ENCODE peak calls at places on chromosomes 3 and 15, in four cellular contexts. U is A549, Z is GM12878, P is SK-N-SH. N is an unnamed sample.

GRCh38 chr15:70806992-70807712 is 43.8 kb upstream of the UACA start:
- DNase-seq in U (no peak), Z (no peak), P (no peak), N (no peak)

GRCh38 chr15:69014454-69014853 is at the start of gene NOX5:
- DNase-seq in Z (no peak), P (no peak), U (no peak), N (no peak)

GRCh38 chr3:59126436-59126835 is 76.6 kb upstream of the CFAP20DC start:
- DNase-seq in U (no peak), Z (no peak), P (no peak), N (no peak)

GRCh38 chr3:162492446-162493081 is 996.0 kb downstream of the OTOL1 start:
- DNase-seq in U (peak), P (no peak), Z (no peak), N (no peak)

GRCh38 chr3:61821823-61822251 is 260.5 kb downstream of the PTPRG start:
- DNase-seq in P (no peak), Z (no peak), U (no peak), N (no peak)

GRCh38 chr3:354433-354832 is 157.9 kb downstream of the CHL1 start:
- DNase-seq in U (peak), Z (peak), P (peak), N (peak)

GRCh38 chr3:8239718-8240698 is 261.6 kb upstream of the LMCD1 start:
- DNase-seq in Z (no peak), U (peak), P (peak), N (peak)

GRCh38 chr3:130779031-130779430 is 32.4 kb upstream of the PIK3R4 start:
- DNase-seq in U (no peak), P (no peak), Z (peak), N (no peak)

GRCh38 chr3:156449712-156450574 is 105.0 kb downstream of the SSR3 start:
- DNase-seq in U (peak), P (peak), Z (no peak), N (peak)

GRCh38 chr3:100993309-100993708 is at the start of gene ABI3BP:
- DNase-seq in U (peak), P (peak), Z (no peak), N (no peak)

GRCh38 chr15:57541805-57542504 is 49.7 kb upstream of the MYZAP start:
- DNase-seq in Z (no peak), P (peak), U (peak), N (peak)

GRCh38 chr3:151156618-151157216 is 46.3 kb downstream of the GPR171 start:
- DNase-seq in Z (no peak), U (peak), P (peak), N (peak)

GRCh38 chr3:174202146-174202545 is 657.0 kb upstream of the NAALADL2 start:
- DNase-seq in Z (no peak), U (no peak), P (no peak), N (no peak)

DNA sequence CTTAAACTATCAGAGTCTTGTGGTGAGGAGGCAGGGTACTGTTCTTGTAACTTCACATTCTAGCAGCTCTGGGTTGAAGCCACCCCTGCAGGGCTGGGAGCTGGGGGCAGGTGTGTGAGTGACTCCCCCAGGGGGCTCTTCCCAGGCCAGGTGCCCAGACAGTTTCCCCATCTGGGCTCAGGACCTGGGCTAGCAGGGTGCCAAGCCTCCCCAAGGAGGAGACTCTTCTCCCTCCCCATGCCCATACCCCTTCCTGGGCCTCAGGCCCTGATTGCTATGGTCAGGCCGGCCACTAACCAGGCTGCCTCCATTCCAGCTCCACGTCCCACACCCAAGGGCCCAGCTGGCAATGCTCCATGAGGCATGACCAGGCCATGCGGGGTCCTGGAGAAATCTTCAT is 22.0 kb upstream of the CHCHD6 start:
- DNase-seq in P (no peak), U (no peak), Z (no peak), N (no peak)
- TF ChIP-seq PBX3 in P (no peak), U (no peak), Z (no peak), N (no peak)

GRCh38 chr3:194298331-194299227 is 52.5 kb downstream of the CPN2 start:
- DNase-seq in Z (no peak), U (no peak), P (peak), N (no peak)
- TF ChIP-seq PBX3 in Z (no peak), U (no peak), P (no peak), N (no peak)

GRCh38 chr3:120780977-120781376 is 38.4 kb downstream of the GTF2E1 start:
- DNase-seq in Z (peak), P (no peak), U (peak), N (no peak)
- TF ChIP-seq PBX3 in Z (no peak), P (peak), U (no peak), N (no peak)

GRCh38 chr15:48089664-48090063 is 31.1 kb upstream of the SLC24A5 start:
- DNase-seq in Z (no peak), P (no peak), U (no peak), N (no peak)
- TF ChIP-seq PBX3 in Z (no peak), P (no peak), U (no peak), N (no peak)

GRCh38 chr15:79878078-79878705 is 18.6 kb downstream of the MTHFS start:
- DNase-seq in P (no peak), U (no peak), Z (no peak), N (no peak)

GRCh38 chr15:79884204-79884596 is 12.6 kb downstream of the MTHFS start:
- DNase-seq in U (no peak), P (no peak), Z (no peak), N (no peak)

GRCh38 chr15:79883579-79884203 is 13.1 kb downstream of the MTHFS start:
- DNase-seq in P (no peak), Z (no peak), U (no peak), N (no peak)

GRCh38 chr15:79881668-79882067 is 15.1 kb downstream of the MTHFS start:
- DNase-seq in Z (no peak), P (no peak), U (no peak), N (no peak)

GRCh38 chr15:79881254-79881653 is 15.6 kb downstream of the MTHFS start:
- DNase-seq in P (no peak), Z (no peak), U (no peak), N (no peak)
- TF ChIP-seq PBX3 in P (no peak), Z (no peak), U (no peak), N (no peak)

DNA sequence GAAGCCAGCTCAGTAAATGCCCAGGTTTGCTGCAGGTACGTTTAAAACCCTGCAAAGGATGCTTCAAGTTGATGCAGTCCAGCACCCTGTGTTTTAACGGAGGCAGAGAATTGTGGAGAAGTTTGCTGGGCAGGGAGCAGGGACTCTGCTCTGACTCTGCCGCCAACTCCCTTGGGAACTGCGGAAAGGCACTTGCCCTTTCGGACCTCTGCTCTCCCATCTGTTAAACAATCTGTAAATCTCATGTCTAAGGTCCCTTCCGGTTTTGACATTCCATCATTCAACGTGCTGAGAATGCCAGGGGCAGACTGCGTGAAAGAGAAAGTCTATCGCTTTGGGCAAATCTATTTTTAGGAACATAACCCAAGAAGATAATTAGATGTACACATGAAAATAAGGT is 184.5 kb downstream of the OPA1 start:
- DNase-seq in P (no peak), U (no peak), Z (no peak), N (peak)
- TF ChIP-seq PBX3 in P (no peak), U (no peak), Z (no peak), N (no peak)